ENCODE peak calls at places on chromosomes 4 and X, in five cellular contexts. One of them, this sample, is unnamed.

GRCh38 chrX:119625843-119626242 is 19.6 kb upstream of the NKRF start:
- DNase-seq in breast epithelium: no peak
- DNase-seq in stomach: no peak
- DNase-seq in PC-3: no peak
- DNase-seq in HCT116: no peak
- DNase-seq in this sample: no peak

GRCh38 chr4:705278-706082 is at the start of gene PCGF3:
- DNase-seq in breast epithelium: peak; percentile 98
- DNase-seq in stomach: peak; percentile 99
- DNase-seq in PC-3: peak; percentile 89
- DNase-seq in HCT116: peak; percentile 85
- DNase-seq in this sample: peak; percentile 95

GRCh38 chr4:56739104-56739777 is 58.1 kb upstream of the HOPX start:
- DNase-seq in breast epithelium: no peak
- DNase-seq in stomach: no peak
- DNase-seq in PC-3: peak; percentile 15
- DNase-seq in HCT116: no peak
- DNase-seq in this sample: no peak

GRCh38 chr4:165403667-165404066 is 24.9 kb downstream of the CPE start:
- DNase-seq in breast epithelium: no peak
- DNase-seq in stomach: no peak
- DNase-seq in PC-3: no peak
- DNase-seq in HCT116: no peak
- DNase-seq in this sample: no peak

GRCh38 chr4:188647820-188648380 is 508.7 kb downstream of the TRIML1 start:
- DNase-seq in breast epithelium: no peak
- DNase-seq in stomach: no peak
- DNase-seq in PC-3: no peak
- DNase-seq in HCT116: no peak
- DNase-seq in this sample: no peak

GRCh38 chr4:80529021-80529420 is 193.5 kb downstream of the CFAP299 start:
- DNase-seq in breast epithelium: no peak
- DNase-seq in stomach: no peak
- DNase-seq in PC-3: no peak
- DNase-seq in HCT116: no peak
- DNase-seq in this sample: no peak

GRCh38 chrX:103446665-103447302 is 70.4 kb downstream of the BEX3 start:
- DNase-seq in breast epithelium: no peak
- DNase-seq in stomach: no peak
- DNase-seq in PC-3: no peak
- DNase-seq in HCT116: no peak
- DNase-seq in this sample: no peak

GRCh38 chr4:1952719-1953118 is 56.1 kb downstream of the NELFA start:
- DNase-seq in breast epithelium: no peak
- DNase-seq in stomach: no peak
- DNase-seq in PC-3: no peak
- DNase-seq in HCT116: no peak
- DNase-seq in this sample: no peak

GRCh38 chr4:153785830-153786721 is 2.8 kb downstream of the SFRP2 start:
- DNase-seq in breast epithelium: no peak
- DNase-seq in stomach: no peak
- DNase-seq in PC-3: peak; percentile 53
- DNase-seq in HCT116: peak; percentile 26
- DNase-seq in this sample: no peak

GRCh38 chrX:140733766-140734342 is 24.3 kb downstream of the LINC00632 start:
- DNase-seq in breast epithelium: no peak
- DNase-seq in stomach: no peak
- DNase-seq in PC-3: peak; percentile 59
- DNase-seq in HCT116: no peak
- DNase-seq in this sample: no peak

GRCh38 chr4:4456351-4456750 is 69.4 kb downstream of the NSG1 start:
- DNase-seq in breast epithelium: no peak
- DNase-seq in stomach: no peak
- DNase-seq in PC-3: peak; percentile 22
- DNase-seq in HCT116: no peak
- DNase-seq in this sample: no peak

GRCh38 chr4:105267280-105267679 is 120.6 kb downstream of the TET2 start:
- DNase-seq in breast epithelium: no peak
- DNase-seq in stomach: no peak
- DNase-seq in PC-3: no peak
- DNase-seq in HCT116: no peak
- DNase-seq in this sample: no peak

GRCh38 chr4:144449623-144450022 is 196.3 kb upstream of the HHIP start:
- DNase-seq in breast epithelium: no peak
- DNase-seq in stomach: no peak
- DNase-seq in PC-3: peak; percentile 29
- DNase-seq in HCT116: no peak
- DNase-seq in this sample: peak; percentile 46

GRCh38 chrX:11431833-11432232 is 138.6 kb downstream of the AMELX start:
- DNase-seq in breast epithelium: no peak
- DNase-seq in stomach: no peak
- DNase-seq in PC-3: no peak
- DNase-seq in HCT116: no peak
- DNase-seq in this sample: no peak

GRCh38 chrX:152991123-152991522 is 2.8 kb downstream of the PNMA5 start:
- DNase-seq in breast epithelium: no peak
- DNase-seq in stomach: no peak
- DNase-seq in PC-3: no peak
- DNase-seq in HCT116: no peak
- DNase-seq in this sample: no peak

GRCh38 chr4:165971941-165972340 is 98.9 kb downstream of the TLL1 start:
- DNase-seq in breast epithelium: no peak
- DNase-seq in stomach: no peak
- DNase-seq in PC-3: peak; percentile 90
- DNase-seq in HCT116: no peak
- DNase-seq in this sample: no peak

GRCh38 chr4:54620773-54621172 is 37.0 kb upstream of the KIT start:
- DNase-seq in breast epithelium: no peak
- DNase-seq in stomach: no peak
- DNase-seq in PC-3: no peak
- DNase-seq in HCT116: no peak
- DNase-seq in this sample: no peak

GRCh38 chr4:138259801-138260200 is 17.7 kb upstream of the SLC7A11 start:
- DNase-seq in breast epithelium: no peak
- DNase-seq in stomach: no peak
- DNase-seq in PC-3: peak; percentile 65
- DNase-seq in HCT116: peak; percentile 21
- DNase-seq in this sample: no peak

GRCh38 chr4:154004028-154004427 is 215.1 kb upstream of the SFRP2 start:
- DNase-seq in breast epithelium: no peak
- DNase-seq in stomach: no peak
- DNase-seq in PC-3: no peak
- DNase-seq in HCT116: no peak
- DNase-seq in this sample: no peak

GRCh38 chrX:96979766-96980165 is 96.1 kb downstream of the RPA4 start:
- DNase-seq in breast epithelium: no peak
- DNase-seq in stomach: no peak
- DNase-seq in PC-3: no peak
- DNase-seq in HCT116: no peak
- DNase-seq in this sample: no peak

GRCh38 chrX:96985046-96985445 is 101.3 kb downstream of the RPA4 start:
- DNase-seq in breast epithelium: no peak
- DNase-seq in stomach: no peak
- DNase-seq in PC-3: no peak
- DNase-seq in HCT116: no peak
- DNase-seq in this sample: no peak

GRCh38 chrX:96987228-96987627 is 103.5 kb downstream of the RPA4 start:
- DNase-seq in breast epithelium: no peak
- DNase-seq in stomach: no peak
- DNase-seq in PC-3: peak; percentile 15
- DNase-seq in HCT116: no peak
- DNase-seq in this sample: no peak

GRCh38 chrX:96984538-96984937 is 100.8 kb downstream of the RPA4 start:
- DNase-seq in breast epithelium: no peak
- DNase-seq in stomach: no peak
- DNase-seq in PC-3: no peak
- DNase-seq in HCT116: no peak
- DNase-seq in this sample: no peak

DNA sequence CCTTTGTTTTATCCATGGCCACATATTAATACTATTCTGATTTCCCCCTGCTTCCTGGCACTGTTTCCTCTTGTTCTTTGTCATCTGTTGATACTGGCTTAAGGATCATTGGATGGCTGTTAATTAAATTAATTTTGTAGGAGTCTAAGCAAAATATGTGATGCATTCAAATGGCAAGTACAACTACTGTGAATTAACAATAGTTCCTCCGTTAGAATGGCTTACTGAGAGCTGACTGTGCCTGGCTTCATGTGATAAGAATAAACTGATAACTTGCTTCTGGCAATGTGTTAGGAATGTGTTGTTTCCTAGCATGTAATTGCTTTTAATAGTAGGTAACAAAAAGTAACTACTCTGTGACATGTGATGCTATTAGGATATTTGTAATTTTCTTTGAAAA is 98.5 kb downstream of the RPA4 start:
- DNase-seq in breast epithelium: no peak
- DNase-seq in stomach: no peak
- DNase-seq in PC-3: no peak
- DNase-seq in HCT116: no peak
- DNase-seq in this sample: no peak
- H3K27me3 ChIP-seq in breast epithelium: peaks cover 11% of the 10 kb centered on the region
- H3K27me3 ChIP-seq in stomach: no peaks in the 10 kb centered on the region
- H3K27me3 ChIP-seq in PC-3: no peaks in the 10 kb centered on the region
- H3K27me3 ChIP-seq in HCT116: no peaks in the 10 kb centered on the region
- H3K27me3 ChIP-seq in this sample: no peaks in the 10 kb centered on the region

GRCh38 chr4:6990661-6991060 is 52.5 kb upstream of the TADA2B start:
- DNase-seq in breast epithelium: no peak
- DNase-seq in stomach: no peak
- DNase-seq in PC-3: no peak
- DNase-seq in HCT116: no peak
- DNase-seq in this sample: no peak
- H3K4me1 ChIP-seq in breast epithelium: peaks cover 33% of the 10 kb centered on the region
- H3K4me1 ChIP-seq in stomach: peaks cover 55% of the 10 kb centered on the region
- H3K4me1 ChIP-seq in PC-3: peaks cover 50% of the 10 kb centered on the region
- H3K4me1 ChIP-seq in HCT116: peaks cover 40% of the 10 kb centered on the region
- H3K4me1 ChIP-seq in this sample: peaks cover 70% of the 10 kb centered on the region

GRCh38 chr4:152727784-152728183 is 48.0 kb upstream of the TMEM154 start:
- DNase-seq in breast epithelium: no peak
- DNase-seq in stomach: no peak
- DNase-seq in PC-3: no peak
- DNase-seq in HCT116: no peak
- DNase-seq in this sample: no peak
- TF ChIP-seq CTCF in breast epithelium: no peak
- TF ChIP-seq CTCF in stomach: no peak
- TF ChIP-seq CTCF in PC-3: no peak
- TF ChIP-seq CTCF in HCT116: no peak
- TF ChIP-seq CTCF in this sample: no peak

DNA sequence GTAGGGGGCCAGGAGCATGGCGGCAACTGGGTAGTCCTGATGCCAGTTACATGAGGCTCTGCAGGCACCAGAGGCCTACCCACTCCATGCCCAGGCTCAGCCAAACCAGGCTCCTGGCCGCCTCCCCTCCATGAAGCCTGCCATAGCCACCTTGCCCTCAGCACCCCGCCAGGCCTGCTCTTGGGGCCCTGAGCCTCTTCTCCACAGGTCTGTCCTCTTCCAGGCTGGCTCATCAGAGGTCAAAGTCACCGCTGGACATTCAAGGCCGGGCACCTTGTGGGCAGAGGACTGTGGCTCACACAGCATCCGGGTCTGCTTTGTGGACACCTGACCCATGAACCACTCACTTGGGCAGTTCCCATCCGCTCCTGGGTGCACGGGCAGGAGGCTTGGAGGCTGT is 60.0 kb upstream of the AFAP1 start:
- DNase-seq in breast epithelium: no peak
- DNase-seq in stomach: no peak
- DNase-seq in PC-3: no peak
- DNase-seq in HCT116: no peak
- DNase-seq in this sample: no peak
- H3K27me3 ChIP-seq in breast epithelium: no peaks in the 10 kb centered on the region
- H3K27me3 ChIP-seq in stomach: no peaks in the 10 kb centered on the region
- H3K27me3 ChIP-seq in PC-3: no peaks in the 10 kb centered on the region
- H3K27me3 ChIP-seq in HCT116: no peaks in the 10 kb centered on the region
- H3K27me3 ChIP-seq in this sample: no peaks in the 10 kb centered on the region

GRCh38 chrX:40010550-40011364 is 87.0 kb downstream of the BCOR start:
- DNase-seq in breast epithelium: no peak
- DNase-seq in stomach: no peak
- DNase-seq in PC-3: no peak
- DNase-seq in HCT116: no peak
- DNase-seq in this sample: no peak

GRCh38 chrX:40009462-40009851 is 88.3 kb downstream of the BCOR start:
- DNase-seq in breast epithelium: no peak
- DNase-seq in stomach: no peak
- DNase-seq in PC-3: no peak
- DNase-seq in HCT116: no peak
- DNase-seq in this sample: no peak

GRCh38 chrX:40011483-40012038 is 86.2 kb downstream of the BCOR start:
- DNase-seq in breast epithelium: no peak
- DNase-seq in stomach: no peak
- DNase-seq in PC-3: no peak
- DNase-seq in HCT116: no peak
- DNase-seq in this sample: no peak

GRCh38 chrX:40008841-40009461 is 88.8 kb downstream of the BCOR start:
- DNase-seq in breast epithelium: no peak
- DNase-seq in stomach: no peak
- DNase-seq in PC-3: no peak
- DNase-seq in HCT116: no peak
- DNase-seq in this sample: no peak

DNA sequence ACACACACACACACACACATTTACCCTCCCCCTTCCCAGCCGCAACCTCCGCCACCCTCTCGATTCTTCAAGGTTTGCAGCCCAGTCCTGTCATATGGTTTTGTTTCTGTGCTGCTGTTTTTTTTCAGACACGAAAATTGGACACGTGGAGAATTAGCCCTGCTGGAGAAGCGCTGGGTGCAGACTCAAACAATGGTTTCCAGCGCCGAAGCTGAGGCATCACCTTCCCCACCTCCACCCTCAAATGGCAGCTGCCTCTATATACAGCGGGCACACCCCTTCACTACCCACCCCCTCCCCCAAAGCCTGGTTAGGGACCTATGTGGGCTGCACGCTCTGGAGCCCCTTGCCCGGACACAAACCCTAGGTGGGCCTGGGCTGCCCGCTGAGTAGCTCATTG is 87.9 kb downstream of the BCOR start:
- DNase-seq in breast epithelium: no peak
- DNase-seq in stomach: no peak
- DNase-seq in PC-3: no peak
- DNase-seq in HCT116: no peak
- DNase-seq in this sample: no peak
- H3K4me1 ChIP-seq in breast epithelium: no peaks in the 10 kb centered on the region
- H3K4me1 ChIP-seq in stomach: peaks cover 10% of the 10 kb centered on the region
- H3K4me1 ChIP-seq in PC-3: peaks cover 24% of the 10 kb centered on the region
- H3K4me1 ChIP-seq in HCT116: peaks cover 15% of the 10 kb centered on the region
- H3K4me1 ChIP-seq in this sample: no peaks in the 10 kb centered on the region

GRCh38 chr4:33961751-33962150 is 2282.6 kb downstream of the ARAP2 start:
- DNase-seq in breast epithelium: no peak
- DNase-seq in stomach: no peak
- DNase-seq in PC-3: peak; percentile 51
- DNase-seq in HCT116: no peak
- DNase-seq in this sample: no peak

GRCh38 chr4:33966808-33967207 is 2277.5 kb downstream of the ARAP2 start:
- DNase-seq in breast epithelium: no peak
- DNase-seq in stomach: no peak
- DNase-seq in PC-3: no peak
- DNase-seq in HCT116: no peak
- DNase-seq in this sample: no peak
- TF ChIP-seq CTCF in breast epithelium: no peak
- TF ChIP-seq CTCF in stomach: no peak
- TF ChIP-seq CTCF in PC-3: no peak
- TF ChIP-seq CTCF in HCT116: peak; percentile 31
- TF ChIP-seq CTCF in this sample: no peak

This sample was measured in gastrocnemius medialis.